ENCODE peak calls at places on chromosomes 7 and 10, in nine cellular contexts. K, L, T, S, Y, W, G, A and O are unnamed samples. For H3K36me3, the result is how much of the 10 kb centered on the place peaks cover.

GRCh38 chr7:17184805-17185689 is 113.4 kb upstream of the AHR start:
- DNase-seq in K (no peak), L (peak), T (no peak), S (no peak), Y (no peak), W (no peak), G (peak), A (no peak), O (no peak)

GRCh38 chr10:121525276-121526039 is 72.8 kb downstream of the FGFR2 start:
- DNase-seq in K (peak), L (no peak), T (peak), S (peak), Y (no peak), W (no peak), G (no peak), A (no peak), O (no peak)

GRCh38 chr10:103612462-103613365 is 119.2 kb downstream of the NEURL1 start:
- DNase-seq in K (no peak), L (no peak), T (no peak), S (no peak), Y (no peak), W (no peak), G (peak), A (no peak), O (peak)

GRCh38 chr10:112785089-112785488 is 165.0 kb upstream of the TCF7L2 start:
- DNase-seq in K (no peak), L (no peak), T (no peak), S (no peak), Y (no peak), W (peak), G (no peak), A (no peak), O (no peak)

GRCh38 chr7:38908759-38909335 is at the start of gene VPS41:
- DNase-seq in K (peak), L (peak), T (peak), S (peak), Y (peak), W (peak), G (peak), A (peak), O (peak)

GRCh38 chr7:24801910-24802699 is 44.8 kb upstream of the GSDME start:
- DNase-seq in K (no peak), L (no peak), T (no peak), S (no peak), Y (no peak), W (no peak), G (no peak), A (no peak), O (no peak)

GRCh38 chr7:21941570-21942224 is 4.0 kb downstream of the CDCA7L start:
- DNase-seq in K (no peak), L (no peak), T (no peak), S (peak), Y (no peak), W (no peak), G (no peak), A (no peak), O (peak)

GRCh38 chr7:151866761-151867650 is 9.9 kb downstream of the PRKAG2 start:
- DNase-seq in K (no peak), L (no peak), T (peak), S (no peak), Y (no peak), W (no peak), G (no peak), A (no peak), O (no peak)

GRCh38 chr10:38741226-38741625 is 647.1 kb downstream of the ZNF37A start:
- DNase-seq in K (no peak), L (no peak), T (no peak), S (no peak), Y (no peak), W (no peak), G (no peak), A (no peak), O (no peak)

GRCh38 chr10:74058658-74059057 is 60.7 kb downstream of the VCL start:
- DNase-seq in K (no peak), L (peak), T (no peak), S (peak), Y (no peak), W (peak), G (peak), A (no peak), O (no peak)

GRCh38 chr7:150964593-150965111 is 13.5 kb downstream of the KCNH2 start:
- DNase-seq in K (no peak), L (no peak), T (no peak), S (no peak), Y (no peak), W (peak), G (no peak), A (peak), O (no peak)

GRCh38 chr7:7639847-7640220 is 718 bp upstream of the UMAD1 start:
- DNase-seq in K (peak), L (peak), T (no peak), S (peak), Y (no peak), W (no peak), G (peak), A (no peak), O (peak)

GRCh38 chr7:43136064-43136463 is 23.6 kb downstream of the HECW1 start:
- DNase-seq in K (no peak), L (no peak), T (no peak), S (no peak), Y (no peak), W (no peak), G (no peak), A (no peak), O (no peak)

GRCh38 chr7:13979671-13980438 is 9.6 kb downstream of the ETV1 start:
- DNase-seq in K (no peak), L (peak), T (no peak), S (no peak), Y (no peak), W (no peak), G (peak), A (no peak), O (peak)

GRCh38 chr7:138239244-138239643 is 163.0 kb downstream of the AKR1D1 start:
- DNase-seq in K (no peak), L (no peak), T (no peak), S (no peak), Y (no peak), W (no peak), G (peak), A (no peak), O (peak)

GRCh38 chr7:92778972-92779371 is 57.4 kb downstream of the CDK6 start:
- DNase-seq in K (no peak), L (no peak), T (no peak), S (peak), Y (peak), W (no peak), G (peak), A (no peak), O (no peak)

GRCh38 chr10:649798-650690 is 39.4 kb downstream of the DIP2C start:
- DNase-seq in K (peak), L (no peak), T (peak), S (peak), Y (no peak), W (no peak), G (peak), A (no peak), O (no peak)
- H3K4me3 ChIP-seq in K (peak), L (no peak), T (peak), S (no peak), Y (no peak), W (no peak), G (peak), A (peak), O (no peak)

GRCh38 chr7:135669774-135670173 is 7.5 kb downstream of the STMP1 start:
- DNase-seq in K (no peak), L (no peak), T (no peak), S (no peak), Y (no peak), W (no peak), G (no peak), A (no peak), O (no peak)

GRCh38 chr7:135670179-135670578 is 7.9 kb downstream of the STMP1 start:
- DNase-seq in K (no peak), L (no peak), T (no peak), S (no peak), Y (no peak), W (no peak), G (peak), A (no peak), O (peak)

GRCh38 chr7:135666836-135667235 is 4.5 kb downstream of the STMP1 start:
- DNase-seq in K (no peak), L (no peak), T (no peak), S (no peak), Y (no peak), W (no peak), G (no peak), A (no peak), O (no peak)

GRCh38 chr7:135673360-135673706 is 11.0 kb downstream of the STMP1 start:
- DNase-seq in K (no peak), L (peak), T (no peak), S (no peak), Y (no peak), W (no peak), G (peak), A (no peak), O (peak)

GRCh38 chr7:135672560-135673359 is 10.4 kb downstream of the STMP1 start:
- DNase-seq in K (peak), L (peak), T (no peak), S (peak), Y (no peak), W (peak), G (peak), A (no peak), O (peak)
- TF ChIP-seq CTCF in K (peak), L (peak), T (peak), S (peak), Y (peak), W (peak), G (peak), A (peak), O (peak)

DNA sequence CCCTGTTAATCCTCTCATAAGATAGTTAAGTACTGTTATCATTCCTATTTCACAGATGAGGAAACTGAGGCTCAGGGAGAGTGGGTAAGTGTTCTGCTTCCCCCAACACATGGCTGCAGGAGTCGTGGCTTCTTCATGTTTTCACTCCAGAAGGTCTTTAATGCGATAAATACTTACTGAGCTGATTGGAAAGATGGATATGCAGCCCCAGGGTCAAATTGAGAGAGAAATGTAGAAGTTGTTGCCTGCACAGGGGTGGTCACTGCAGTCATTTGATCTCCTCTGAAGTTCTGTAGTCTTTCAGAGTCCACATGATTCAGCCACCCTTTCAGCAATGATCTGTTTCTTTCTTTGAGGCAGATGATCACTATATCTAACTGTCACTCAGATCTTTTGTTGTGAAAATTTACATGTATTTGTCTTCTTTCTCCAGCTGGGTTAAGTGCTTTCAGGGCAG is 29.3 kb downstream of the CRCP start:
- DNase-seq in K (no peak), L (no peak), T (no peak), S (no peak), Y (no peak), W (no peak), G (no peak), A (no peak), O (no peak)
- H3K36me3 ChIP-seq in K (under half), L (under half), T (under half), S (under half), Y (half or more), W (under half), G (under half), A (under half), O (under half)

DNA sequence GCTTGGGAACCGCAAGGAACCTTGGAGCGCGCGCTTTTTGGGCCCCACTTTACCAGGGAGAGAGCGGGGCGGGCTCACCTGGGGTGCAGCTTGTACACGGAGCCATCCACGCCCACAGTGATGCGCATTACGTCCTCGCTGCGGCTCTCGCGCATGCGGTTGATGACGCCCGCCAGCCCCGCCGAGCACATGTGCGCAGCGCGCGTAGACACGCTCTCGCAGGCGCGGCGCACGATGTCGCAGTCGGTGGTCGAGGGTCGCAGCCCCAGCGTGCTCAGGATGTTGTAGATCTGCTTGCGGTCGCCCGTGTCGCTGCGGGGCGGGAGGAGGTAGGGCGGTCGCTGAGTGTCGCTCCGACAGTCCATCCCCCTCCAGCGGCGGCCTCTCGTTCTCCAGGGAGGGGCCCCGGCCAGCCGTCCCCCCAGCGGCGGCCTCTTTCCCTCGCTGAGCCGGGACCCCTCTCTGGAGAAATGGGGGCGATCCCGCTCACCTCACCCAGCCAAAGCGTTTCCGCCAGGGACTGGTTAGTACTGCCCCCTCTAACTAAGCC is 4.4 kb upstream of the MYL7 start:
- DNase-seq in K (no peak), L (no peak), T (peak), S (peak), Y (no peak), W (peak), G (no peak), A (no peak), O (peak)
- H3K4me3 ChIP-seq in K (peak), L (no peak), T (peak), S (no peak), Y (peak), W (peak), G (peak), A (peak), O (peak)